ENCODE peak calls at places on chromosomes 6 and 20, in four cellular contexts. O is mammary epithelial cell, M is fibroblast of the aortic adventitia, I is left lung. H is an unnamed sample.

GRCh38 chr6:15352229-15352628 is 106.4 kb downstream of the JARID2 start:
- DNase-seq in O (no peak), M (no peak), I (no peak), H (no peak)

GRCh38 chr6:159762681-159763293 is 942 bp downstream of the ACAT2 start:
- DNase-seq in O (peak; percentile 50), M (peak; percentile 12), I (no peak), H (no peak)

GRCh38 chr6:157989541-157990289 is 8.1 kb downstream of the SYNJ2 start:
- DNase-seq in O (peak; percentile 68), M (peak; percentile 32), I (no peak), H (peak; percentile 89)

GRCh38 chr20:62670156-62670555 is 27.9 kb downstream of the SLCO4A1 start:
- DNase-seq in O (no peak), M (no peak), I (no peak), H (no peak)

GRCh38 chr6:157690441-157691210 is 132.4 kb upstream of the SNX9 start:
- DNase-seq in O (no peak), M (no peak), I (no peak), H (no peak)

GRCh38 chr20:62337558-62338293 is 29.4 kb downstream of the LAMA5 start:
- DNase-seq in O (no peak), M (no peak), I (no peak), H (no peak)

GRCh38 chr20:10919549-10920140 is 245.8 kb upstream of the JAG1 start:
- DNase-seq in O (peak; percentile 89), M (peak; percentile 91), I (no peak), H (peak; percentile 79)

GRCh38 chr6:165961236-165961751 is 206.4 kb downstream of the TBXT start:
- DNase-seq in O (no peak), M (no peak), I (no peak), H (no peak)

GRCh38 chr6:116561377-116562018 is 7.9 kb downstream of the CALHM4 start:
- DNase-seq in O (peak; percentile 58), M (peak; percentile 86), I (no peak), H (peak; percentile 34)

GRCh38 chr6:16746812-16747211 is 14.4 kb downstream of the ATXN1 start:
- DNase-seq in O (no peak), M (no peak), I (no peak), H (no peak)

GRCh38 chr6:162730502-162730901 is 2.7 kb downstream of the PACRG start:
- DNase-seq in O (no peak), M (no peak), I (no peak), H (no peak)

GRCh38 chr6:57423468-57423867 is 106.0 kb downstream of the PRIM2 start:
- DNase-seq in O (no peak), M (no peak), I (no peak), H (no peak)

GRCh38 chr6:34573567-34574183 is 17.5 kb upstream of the SPDEF start:
- DNase-seq in O (no peak), M (no peak), I (no peak), H (no peak)

GRCh38 chr6:35454843-35455110 is 2.6 kb downstream of the FANCE start:
- DNase-seq in O (no peak), M (no peak), I (no peak), H (no peak)

GRCh38 chr20:33554914-33555420 is 65.1 kb downstream of the CBFA2T2 start:
- DNase-seq in O (peak; percentile 86), M (peak; percentile 93), I (no peak), H (peak; percentile 34)

GRCh38 chr6:72922401-72922800 is 300.5 kb downstream of the KCNQ5 start:
- DNase-seq in O (no peak), M (no peak), I (no peak), H (no peak)

GRCh38 chr20:38537176-38537575 is 43.8 kb upstream of the ADIG start:
- DNase-seq in O (peak; percentile 27), M (no peak), I (no peak), H (peak; percentile 3)

GRCh38 chr20:46311719-46312074 is 3.4 kb upstream of the CDH22 start:
- DNase-seq in O (no peak), M (no peak), I (no peak), H (no peak)
- H3K4me3 ChIP-seq in O (no peak overlapping the region), M (no peak overlapping the region), I (no peak overlapping the region), H (no peak overlapping the region)

GRCh38 chr6:134823635-134824034 is 126.3 kb downstream of the ALDH8A1 start:
- DNase-seq in O (no peak), M (no peak), I (no peak), H (no peak)

GRCh38 chr6:134819858-134820495 is 129.9 kb downstream of the ALDH8A1 start:
- DNase-seq in O (no peak), M (peak; percentile 36), I (no peak), H (no peak)

GRCh38 chr6:134822920-134823430 is 126.9 kb downstream of the ALDH8A1 start:
- DNase-seq in O (peak; percentile 72), M (peak; percentile 96), I (no peak), H (peak; percentile 74)

GRCh38 chr6:134821397-134821796 is 128.5 kb downstream of the ALDH8A1 start:
- DNase-seq in O (no peak), M (no peak), I (no peak), H (no peak)

DNA sequence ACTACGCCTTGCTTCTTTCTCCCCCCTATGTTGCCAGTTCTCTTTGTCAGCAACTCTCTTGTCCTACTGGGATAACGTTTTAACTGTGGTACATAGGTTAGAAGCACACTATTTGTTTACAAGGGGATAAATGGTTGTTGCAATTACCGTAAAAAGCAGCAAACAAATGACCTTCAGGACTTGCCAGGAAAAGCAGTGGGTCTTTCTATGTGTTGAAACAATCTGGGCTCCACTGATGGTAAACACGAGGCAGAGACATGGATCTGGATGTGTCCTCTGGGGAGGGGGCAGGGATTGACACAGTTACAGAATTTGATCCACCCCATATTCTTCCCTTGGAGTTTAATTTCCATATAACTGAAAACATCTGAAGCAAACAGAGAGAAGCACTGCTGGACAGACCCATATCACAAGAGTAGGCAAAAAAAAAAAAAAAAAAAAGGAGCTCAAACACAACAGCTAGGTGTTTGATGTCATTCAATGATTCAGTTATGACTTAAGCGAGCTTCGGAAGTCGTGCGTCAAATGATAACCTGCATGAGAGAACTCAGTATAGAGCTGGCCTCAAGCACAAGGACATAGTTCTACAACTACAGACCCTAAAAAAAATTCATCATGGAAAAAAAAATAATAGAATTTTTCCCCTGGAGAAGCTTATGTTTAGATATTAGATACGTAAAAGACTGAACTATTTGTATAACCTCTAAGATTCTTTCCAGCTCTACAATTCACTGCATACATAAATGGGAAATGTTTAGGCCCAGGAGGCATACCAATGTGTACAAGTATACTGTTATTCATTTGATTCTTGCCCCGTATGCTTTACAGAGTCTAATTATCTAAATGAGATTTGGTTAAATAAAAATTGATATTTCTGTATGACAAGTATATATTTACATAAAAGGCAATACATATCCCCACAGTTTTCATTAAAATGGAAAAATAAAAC is 127.7 kb downstream of the ALDH8A1 start:
- DNase-seq in O (no peak), M (no peak), I (no peak), H (no peak)
- H3K4me3 ChIP-seq in O (no peak overlapping the region), M (no peak overlapping the region), I (no peak overlapping the region), H (no peak overlapping the region)

DNA sequence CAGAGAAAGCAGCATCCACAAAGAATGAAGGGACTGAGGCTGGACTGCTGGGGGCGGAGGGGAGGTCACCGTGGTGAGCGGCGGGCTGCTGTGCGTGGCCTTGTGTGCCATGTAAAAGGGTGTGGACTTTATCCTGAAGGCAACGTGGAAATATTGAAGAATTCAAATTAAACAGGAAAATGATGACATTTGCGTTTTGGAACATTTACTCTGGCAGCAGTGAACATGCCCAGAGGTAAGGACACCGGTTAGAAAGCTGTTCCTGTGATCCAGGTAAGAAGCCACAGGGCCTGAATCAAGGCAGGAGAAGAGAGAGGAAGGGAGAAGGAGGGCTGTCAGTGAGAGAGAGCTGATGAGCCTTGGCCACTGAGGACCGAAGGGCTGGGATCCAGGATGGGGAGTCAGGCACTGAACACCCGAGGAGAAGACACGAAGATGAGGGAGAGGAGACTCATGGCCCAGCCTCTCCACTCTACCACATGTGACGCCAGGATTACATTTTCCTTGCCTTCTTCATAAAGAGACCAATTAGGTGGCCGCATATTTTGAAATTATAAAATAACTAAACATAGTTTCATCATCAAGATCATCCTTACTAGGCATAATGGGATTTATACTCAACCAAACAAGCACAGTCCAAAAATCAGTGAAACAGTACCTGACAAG is 58.4 kb downstream of the TRAM2 start:
- DNase-seq in O (no peak), M (no peak), I (no peak), H (peak; percentile 49)
- H3K4me3 ChIP-seq in O (no peak overlapping the region), M (no peak overlapping the region), I (no peak overlapping the region), H (no peak overlapping the region)

GRCh38 chr6:125790403-125791150 is at the start of gene NCOA7:
- DNase-seq in O (peak; percentile 76), M (peak; percentile 61), I (peak; percentile 97), H (peak; percentile 77)

GRCh38 chr6:125791151-125791819 is 525 bp downstream of the NCOA7 start:
- DNase-seq in O (peak; percentile 66), M (peak; percentile 72), I (peak; percentile 59), H (peak; percentile 47)

GRCh38 chr6:125792680-125793079 is 1.9 kb downstream of the NCOA7 start:
- DNase-seq in O (peak; percentile 35), M (peak; percentile 74), I (no peak), H (no peak)

GRCh38 chr6:125792172-125792571 is 1.4 kb downstream of the NCOA7 start:
- DNase-seq in O (peak; percentile 50), M (peak; percentile 43), I (no peak), H (no peak)

DNA sequence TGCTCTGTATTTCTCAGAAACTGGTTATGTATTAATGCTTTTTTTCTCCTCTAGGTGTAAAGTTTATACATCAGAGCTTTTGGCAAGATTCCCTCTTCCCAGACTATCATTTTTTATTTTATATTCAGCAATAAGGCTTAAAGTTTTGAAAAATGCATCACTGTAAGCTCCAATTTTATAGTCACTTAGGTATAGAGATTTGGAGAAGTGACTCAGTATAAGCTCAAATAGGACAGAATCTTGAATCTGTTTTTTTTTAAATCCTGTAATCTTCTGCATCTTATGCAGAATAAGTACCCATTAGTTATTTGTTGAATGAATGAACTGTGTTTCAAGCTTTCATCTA is 1.0 kb downstream of the NCOA7 start:
- DNase-seq in O (no peak), M (no peak), I (no peak), H (no peak)
- H3K4me3 ChIP-seq in O (peak overlapping the region; percentile 92), M (peak overlapping the region; percentile 77), I (peak overlapping the region; percentile 90), H (peak overlapping the region; percentile 79)

DNA sequence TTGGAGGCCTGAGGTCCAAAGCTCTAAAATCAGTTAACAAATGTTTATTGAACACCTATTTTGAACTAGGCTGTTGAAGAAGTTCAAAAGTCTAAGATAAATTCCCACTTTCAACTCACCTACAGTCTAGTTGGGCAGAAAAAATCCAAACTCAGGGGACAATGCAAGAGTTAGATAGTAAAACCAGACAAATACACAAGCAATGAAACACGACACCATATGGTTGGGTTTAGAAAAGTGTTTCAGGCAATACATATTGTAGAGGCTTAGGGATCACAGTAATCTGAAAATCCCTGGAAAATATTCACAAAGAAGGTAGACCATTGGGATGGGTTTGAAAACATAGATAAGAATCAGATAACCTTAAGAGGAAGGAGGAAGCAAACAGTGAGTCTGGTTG is 1.3 kb upstream of the CARMIL1 start:
- DNase-seq in O (no peak), M (peak; percentile 39), I (no peak), H (no peak)
- H3K4me3 ChIP-seq in O (no peak overlapping the region), M (no peak overlapping the region), I (no peak overlapping the region), H (no peak overlapping the region)